ENCODE peak calls at places on chromosomes 2 and 18, in five cellular contexts. One of them, this sample, is unnamed.
A peak's percentile ranks its signal among the peaks of the same experiment; 100 is the strongest.

GRCh38 chr2:25844089-25844488 is 34.2 kb downstream of the ASXL2 start:
- DNase-seq in A549: no peak
- DNase-seq in stomach: no peak
- DNase-seq in colonic mucosa: no peak
- DNase-seq in GM23338: no peak
- DNase-seq in this sample: peak; percentile 74

GRCh38 chr2:235049719-235050118 is 97.9 kb downstream of the SH3BP4 start:
- DNase-seq in A549: no peak
- DNase-seq in stomach: peak; percentile 24
- DNase-seq in colonic mucosa: peak; percentile 16
- DNase-seq in GM23338: no peak
- DNase-seq in this sample: no peak

GRCh38 chr2:207991944-207992343 is 33.4 kb downstream of the PLEKHM3 start:
- DNase-seq in A549: no peak
- DNase-seq in stomach: no peak
- DNase-seq in colonic mucosa: no peak
- DNase-seq in GM23338: no peak
- DNase-seq in this sample: no peak

GRCh38 chr2:65033178-65033577 is 23.0 kb upstream of the CEP68 start:
- DNase-seq in A549: peak; percentile 29
- DNase-seq in stomach: no peak
- DNase-seq in colonic mucosa: no peak
- DNase-seq in GM23338: no peak
- DNase-seq in this sample: peak; percentile 17

GRCh38 chr2:64819774-64820688 is 166.3 kb upstream of the SERTAD2 start:
- DNase-seq in A549: no peak
- DNase-seq in stomach: no peak
- DNase-seq in colonic mucosa: no peak
- DNase-seq in GM23338: no peak
- DNase-seq in this sample: no peak

GRCh38 chr2:39013871-39014270 is 107.0 kb downstream of the SOS1 start:
- DNase-seq in A549: no peak
- DNase-seq in stomach: no peak
- DNase-seq in colonic mucosa: no peak
- DNase-seq in GM23338: no peak
- DNase-seq in this sample: no peak

GRCh38 chr2:26438926-26439325 is 37.2 kb downstream of the DRC1 start:
- DNase-seq in A549: no peak
- DNase-seq in stomach: no peak
- DNase-seq in colonic mucosa: no peak
- DNase-seq in GM23338: no peak
- DNase-seq in this sample: no peak

GRCh38 chr2:184419744-184420143 is 178.6 kb upstream of the ZNF804A start:
- DNase-seq in A549: no peak
- DNase-seq in stomach: no peak
- DNase-seq in colonic mucosa: no peak
- DNase-seq in GM23338: peak; percentile 17
- DNase-seq in this sample: no peak

GRCh38 chr2:241894681-241895426 is 25.3 kb downstream of the RTP5 start:
- DNase-seq in A549: no peak
- DNase-seq in stomach: peak; percentile 24
- DNase-seq in colonic mucosa: no peak
- DNase-seq in GM23338: no peak
- DNase-seq in this sample: no peak

GRCh38 chr18:23703057-23703986 is 14.1 kb downstream of the LAMA3 start:
- DNase-seq in A549: peak; percentile 43
- DNase-seq in stomach: no peak
- DNase-seq in colonic mucosa: peak; percentile 36
- DNase-seq in GM23338: peak; percentile 63
- DNase-seq in this sample: peak; percentile 92

GRCh38 chr2:26595146-26595545 is 46.0 kb downstream of the CIB4 start:
- DNase-seq in A549: no peak
- DNase-seq in stomach: no peak
- DNase-seq in colonic mucosa: no peak
- DNase-seq in GM23338: no peak
- DNase-seq in this sample: no peak

GRCh38 chr2:157971702-157972101 is 95.6 kb upstream of the ACVR1 start:
- DNase-seq in A549: no peak
- DNase-seq in stomach: no peak
- DNase-seq in colonic mucosa: no peak
- DNase-seq in GM23338: no peak
- DNase-seq in this sample: peak; percentile 20

GRCh38 chr2:69386789-69387734 is at the start of gene GFPT1:
- DNase-seq in A549: peak; percentile 78
- DNase-seq in stomach: peak; percentile 98
- DNase-seq in colonic mucosa: peak; percentile 96
- DNase-seq in GM23338: peak; percentile 89
- DNase-seq in this sample: peak; percentile 95

GRCh38 chr2:115161531-115162453 is 719.4 kb downstream of the DPP10 start:
- DNase-seq in A549: no peak
- DNase-seq in stomach: peak; percentile 30
- DNase-seq in colonic mucosa: peak; percentile 74
- DNase-seq in GM23338: peak; percentile 76
- DNase-seq in this sample: no peak

GRCh38 chr2:231933916-231934401 is 7.8 kb upstream of the NPPC start:
- DNase-seq in A549: no peak
- DNase-seq in stomach: peak; percentile 24
- DNase-seq in colonic mucosa: no peak
- DNase-seq in GM23338: no peak
- DNase-seq in this sample: no peak

GRCh38 chr2:228072669-228073068 is 108.8 kb downstream of the SPHKAP start:
- DNase-seq in A549: no peak
- DNase-seq in stomach: no peak
- DNase-seq in colonic mucosa: no peak
- DNase-seq in GM23338: no peak
- DNase-seq in this sample: no peak

GRCh38 chr2:199987586-199987985 is 32.2 kb downstream of the MAIP1 start:
- DNase-seq in A549: no peak
- DNase-seq in stomach: no peak
- DNase-seq in colonic mucosa: no peak
- DNase-seq in GM23338: no peak
- DNase-seq in this sample: peak; percentile 27

GRCh38 chr2:30768708-30769580 is 38.3 kb downstream of the CAPN13 start:
- DNase-seq in A549: no peak
- DNase-seq in stomach: peak; percentile 8
- DNase-seq in colonic mucosa: no peak
- DNase-seq in GM23338: no peak
- DNase-seq in this sample: no peak

GRCh38 chr2:166344286-166345113 is 31.2 kb downstream of the SCN9A start:
- DNase-seq in A549: no peak
- DNase-seq in stomach: no peak
- DNase-seq in colonic mucosa: no peak
- DNase-seq in GM23338: no peak
- DNase-seq in this sample: peak; percentile 80

GRCh38 chr2:27093430-27094352 is 7.1 kb downstream of the KHK start:
- DNase-seq in A549: no peak
- DNase-seq in stomach: no peak
- DNase-seq in colonic mucosa: no peak
- DNase-seq in GM23338: no peak
- DNase-seq in this sample: no peak

GRCh38 chr2:179790235-179790895 is 71.0 kb downstream of the ZNF385B start:
- DNase-seq in A549: no peak
- DNase-seq in stomach: no peak
- DNase-seq in colonic mucosa: no peak
- DNase-seq in GM23338: no peak
- DNase-seq in this sample: no peak

GRCh38 chr2:184783576-184783975 is 185.2 kb downstream of the ZNF804A start:
- DNase-seq in A549: no peak
- DNase-seq in stomach: no peak
- DNase-seq in colonic mucosa: no peak
- DNase-seq in GM23338: no peak
- DNase-seq in this sample: no peak

DNA sequence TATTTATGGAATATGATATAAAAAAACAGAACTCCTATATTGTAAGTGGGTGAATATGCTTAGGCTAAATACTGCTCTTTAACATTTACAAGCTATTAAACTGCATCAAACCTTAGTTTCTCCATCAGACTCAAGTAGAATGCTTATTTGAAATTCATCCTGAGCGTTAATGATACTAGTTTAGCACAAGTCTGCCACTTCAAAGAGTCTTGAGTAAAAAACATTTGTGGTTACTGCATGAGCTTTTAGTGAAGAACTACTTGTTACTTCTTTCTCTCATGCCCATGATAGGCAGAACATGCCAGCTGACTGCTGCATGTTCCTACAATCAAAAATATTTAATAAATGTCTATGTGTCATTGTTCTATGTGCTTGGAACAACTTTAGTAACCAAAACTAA is 12.1 kb downstream of the YES1 start:
- DNase-seq in A549: no peak
- DNase-seq in stomach: no peak
- DNase-seq in colonic mucosa: no peak
- DNase-seq in GM23338: no peak
- DNase-seq in this sample: no peak
- TF ChIP-seq CTCF in A549: no peak
- TF ChIP-seq CTCF in stomach: no peak
- TF ChIP-seq CTCF in colonic mucosa: no peak
- TF ChIP-seq CTCF in GM23338: no peak
- TF ChIP-seq CTCF in this sample: no peak

GRCh38 chr2:240818293-240818542 is 1.8 kb downstream of the KIF1A start:
- DNase-seq in A549: no peak
- DNase-seq in stomach: peak; percentile 13
- DNase-seq in colonic mucosa: no peak
- DNase-seq in GM23338: no peak
- DNase-seq in this sample: no peak
- H3K4me3 ChIP-seq in A549: no peak overlapping the region
- H3K4me3 ChIP-seq in stomach: no peak overlapping the region
- H3K4me3 ChIP-seq in colonic mucosa: no peak overlapping the region
- H3K4me3 ChIP-seq in GM23338: peak overlapping the region; percentile 88
- H3K4me3 ChIP-seq in this sample: no peak overlapping the region

DNA sequence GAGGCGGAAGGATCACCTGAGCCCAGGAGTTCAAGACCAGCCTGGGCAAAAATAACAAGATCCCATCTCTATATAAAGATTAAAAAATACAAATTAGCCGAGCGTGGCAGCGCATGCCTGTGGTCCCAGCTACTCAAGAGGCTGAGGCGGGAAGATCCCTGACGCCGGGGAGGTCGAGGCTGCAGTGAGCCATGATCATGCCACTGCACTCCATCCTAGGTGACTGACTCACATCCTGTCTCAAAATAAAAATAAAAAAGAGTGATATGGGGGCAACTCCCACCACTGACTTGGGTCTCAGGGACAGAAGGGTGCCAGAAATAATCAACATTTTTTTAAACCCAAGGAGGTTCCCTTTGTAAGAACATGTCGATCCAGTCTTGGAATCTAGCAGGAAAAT is 37.6 kb downstream of the ZNF516 start:
- DNase-seq in A549: no peak
- DNase-seq in stomach: no peak
- DNase-seq in colonic mucosa: no peak
- DNase-seq in GM23338: no peak
- DNase-seq in this sample: no peak
- TF ChIP-seq CTCF in A549: no peak
- TF ChIP-seq CTCF in stomach: no peak
- TF ChIP-seq CTCF in colonic mucosa: no peak
- TF ChIP-seq CTCF in GM23338: no peak
- TF ChIP-seq CTCF in this sample: no peak

GRCh38 chr18:58581265-58581664 is 47.6 kb downstream of the ALPK2 start:
- DNase-seq in A549: peak; percentile 31
- DNase-seq in stomach: no peak
- DNase-seq in colonic mucosa: no peak
- DNase-seq in GM23338: peak; percentile 43
- DNase-seq in this sample: peak; percentile 96

GRCh38 chr18:58586269-58586668 is 42.6 kb downstream of the ALPK2 start:
- DNase-seq in A549: no peak
- DNase-seq in stomach: no peak
- DNase-seq in colonic mucosa: no peak
- DNase-seq in GM23338: no peak
- DNase-seq in this sample: no peak

GRCh38 chr18:58586886-58587285 is 42.0 kb downstream of the ALPK2 start:
- DNase-seq in A549: no peak
- DNase-seq in stomach: no peak
- DNase-seq in colonic mucosa: no peak
- DNase-seq in GM23338: no peak
- DNase-seq in this sample: no peak

GRCh38 chr18:58583569-58583968 is 45.3 kb downstream of the ALPK2 start:
- DNase-seq in A549: no peak
- DNase-seq in stomach: no peak
- DNase-seq in colonic mucosa: no peak
- DNase-seq in GM23338: no peak
- DNase-seq in this sample: no peak

GRCh38 chr18:58584219-58585127 is 44.4 kb downstream of the ALPK2 start:
- DNase-seq in A549: no peak
- DNase-seq in stomach: no peak
- DNase-seq in colonic mucosa: no peak
- DNase-seq in GM23338: peak; percentile 93
- DNase-seq in this sample: peak; percentile 75
- H3K4me3 ChIP-seq in A549: no peak overlapping the region
- H3K4me3 ChIP-seq in stomach: no peak overlapping the region
- H3K4me3 ChIP-seq in colonic mucosa: no peak overlapping the region
- H3K4me3 ChIP-seq in GM23338: no peak overlapping the region
- H3K4me3 ChIP-seq in this sample: no peak overlapping the region

GRCh38 chr2:233384017-233384416 is 29.7 kb downstream of the DGKD start:
- DNase-seq in A549: no peak
- DNase-seq in stomach: no peak
- DNase-seq in colonic mucosa: no peak
- DNase-seq in GM23338: peak; percentile 24
- DNase-seq in this sample: no peak
- TF ChIP-seq CTCF in A549: no peak
- TF ChIP-seq CTCF in stomach: no peak
- TF ChIP-seq CTCF in colonic mucosa: no peak
- TF ChIP-seq CTCF in GM23338: peak; percentile 21
- TF ChIP-seq CTCF in this sample: peak; percentile 22

GRCh38 chr2:24191156-24191555 is 16.3 kb downstream of the FAM228A start:
- DNase-seq in A549: no peak
- DNase-seq in stomach: no peak
- DNase-seq in colonic mucosa: no peak
- DNase-seq in GM23338: no peak
- DNase-seq in this sample: no peak
- H3K4me3 ChIP-seq in A549: no peak overlapping the region
- H3K4me3 ChIP-seq in stomach: no peak overlapping the region
- H3K4me3 ChIP-seq in colonic mucosa: no peak overlapping the region
- H3K4me3 ChIP-seq in GM23338: no peak overlapping the region
- H3K4me3 ChIP-seq in this sample: no peak overlapping the region